ENCODE peak calls at places on chromosomes 4 and X, in seven cellular contexts. L is amniotic epithelial cell; M is aorta; D is astrocyte of the spinal cord; C is renal cortical epithelial cell; J is CD8-positive, alpha-beta memory T cell; G is endodermal cell. U is an unnamed sample.

GRCh38 chr4:55830741-55831140 is 11.2 kb downstream of the EXOC1L start:
- DNase-seq in L (peak; percentile 12), M (no peak), D (no peak), C (no peak), J (no peak), G (no peak), U (no peak)

GRCh38 chr4:140363558-140363957 is 9.9 kb upstream of the SCOC start:
- DNase-seq in L (no peak), M (no peak), D (no peak), C (no peak), J (no peak), G (no peak), U (no peak)

GRCh38 chrX:70166601-70167590 is 10.4 kb upstream of the DGAT2L6 start:
- DNase-seq in L (peak; percentile 81), M (no peak), D (peak; percentile 84), C (peak; percentile 45), J (no peak), G (no peak), U (no peak)

GRCh38 chr4:119106036-119107000 is 29.3 kb upstream of the MYOZ2 start:
- DNase-seq in L (no peak), M (no peak), D (no peak), C (peak; percentile 76), J (no peak), G (no peak), U (no peak)

GRCh38 chr4:121988950-121989349 is 37.1 kb upstream of the TRPC3 start:
- DNase-seq in L (no peak), M (no peak), D (no peak), C (no peak), J (no peak), G (no peak), U (no peak)

GRCh38 chr4:81427605-81427922 is 44.1 kb downstream of the RASGEF1B start:
- DNase-seq in L (no peak), M (no peak), D (no peak), C (no peak), J (no peak), G (peak; percentile 62), U (no peak)

GRCh38 chr4:1451106-1451751 is 45.0 kb upstream of the NKX1-1 start:
- DNase-seq in L (no peak), M (no peak), D (no peak), C (no peak), J (no peak), G (no peak), U (no peak)

GRCh38 chr4:86685401-86685800 is 91.3 kb downstream of the PTPN13 start:
- DNase-seq in L (peak; percentile 64), M (no peak), D (no peak), C (peak; percentile 51), J (no peak), G (no peak), U (no peak)

GRCh38 chr4:154959756-154960155 is 178.7 kb downstream of the RBM46 start:
- DNase-seq in L (no peak), M (no peak), D (no peak), C (no peak), J (no peak), G (no peak), U (no peak)

GRCh38 chr4:139509727-139510410 is 46.1 kb downstream of the SETD7 start:
- DNase-seq in L (peak; percentile 26), M (no peak), D (no peak), C (peak; percentile 33), J (no peak), G (peak; percentile 80), U (no peak)

GRCh38 chr4:187071896-187072295 is 348.2 kb upstream of the FAT1 start:
- DNase-seq in L (no peak), M (no peak), D (no peak), C (no peak), J (no peak), G (no peak), U (no peak)

GRCh38 chrX:30822068-30822671 is 66.9 kb downstream of the TAB3 start:
- DNase-seq in L (peak; percentile 15), M (no peak), D (no peak), C (peak; percentile 3), J (no peak), G (no peak), U (no peak)

GRCh38 chr4:100469555-100469954 is 48.3 kb downstream of the EMCN start:
- DNase-seq in L (no peak), M (no peak), D (no peak), C (no peak), J (no peak), G (no peak), U (no peak)

GRCh38 chr4:60452259-60452658 is 747.9 kb upstream of the ADGRL3 start:
- DNase-seq in L (no peak), M (no peak), D (no peak), C (no peak), J (no peak), G (no peak), U (no peak)

GRCh38 chr4:153464068-153464467 is 2.1 kb upstream of the TMEM131L start:
- DNase-seq in L (peak; percentile 94), M (no peak), D (peak; percentile 7), C (peak; percentile 85), J (no peak), G (no peak), U (no peak)

GRCh38 chr4:140157341-140157740 is 3.4 kb upstream of the MAML3 start:
- DNase-seq in L (no peak), M (no peak), D (no peak), C (no peak), J (no peak), G (no peak), U (no peak)

GRCh38 chr4:165204462-165204830 is 2.9 kb upstream of the KLHL2 start:
- DNase-seq in L (no peak), M (no peak), D (peak; percentile 55), C (peak; percentile 66), J (no peak), G (no peak), U (no peak)

GRCh38 chr4:7838136-7838782 is 101.4 kb downstream of the AFAP1 start:
- DNase-seq in L (no peak), M (no peak), D (no peak), C (no peak), J (no peak), G (no peak), U (no peak)

GRCh38 chr4:75512336-75513211 is 1.6 kb downstream of the RCHY1 start:
- DNase-seq in L (peak; percentile 85), M (no peak), D (peak; percentile 42), C (peak; percentile 60), J (no peak), G (peak; percentile 44), U (no peak)

GRCh38 chr4:188783160-188783559 is 643.9 kb downstream of the TRIML1 start:
- DNase-seq in L (peak; percentile 1), M (no peak), D (no peak), C (no peak), J (no peak), G (no peak), U (no peak)

GRCh38 chrX:99777912-99778311 is 632.2 kb downstream of the PCDH19 start:
- DNase-seq in L (no peak), M (peak; percentile 30), D (no peak), C (no peak), J (no peak), G (peak; percentile 49), U (no peak)

GRCh38 chrX:2351999-2352995 is 148.5 kb downstream of the DHRSX start:
- DNase-seq in L (peak; percentile 99), M (no peak), D (peak; percentile 96), C (peak; percentile 74), J (no peak), G (peak; percentile 55), U (no peak)

GRCh38 chr4:87946766-87947165 is 28.7 kb upstream of the SPP1 start:
- DNase-seq in L (no peak), M (no peak), D (no peak), C (no peak), J (no peak), G (no peak), U (no peak)

GRCh38 chr4:12692815-12693214 is 791.3 kb downstream of the RAB28 start:
- DNase-seq in L (no peak), M (no peak), D (no peak), C (no peak), J (no peak), G (no peak), U (no peak)

GRCh38 chr4:110900206-110900769 is 277.4 kb upstream of the PITX2 start:
- DNase-seq in L (peak; percentile 30), M (no peak), D (peak; percentile 13), C (peak; percentile 19), J (no peak), G (no peak), U (no peak)

GRCh38 chr4:150173854-150174398 is 95.7 kb downstream of the DCLK2 start:
- DNase-seq in L (no peak), M (no peak), D (peak; percentile 45), C (no peak), J (no peak), G (no peak), U (no peak)

GRCh38 chr4:3406431-3406830 is 35.3 kb upstream of the HGFAC start:
- DNase-seq in L (no peak), M (peak; percentile 54), D (no peak), C (no peak), J (no peak), G (no peak), U (no peak)

GRCh38 chrX:119579414-119579813 is 5.1 kb downstream of the UBE2A start:
- DNase-seq in L (no peak), M (no peak), D (no peak), C (no peak), J (no peak), G (no peak), U (no peak)

GRCh38 chrX:132837126-132837525 is 121.3 kb downstream of the HS6ST2 start:
- DNase-seq in L (peak; percentile 84), M (no peak), D (peak; percentile 74), C (peak; percentile 85), J (no peak), G (no peak), U (no peak)

GRCh38 chr4:109473824-109474223 is 40.2 kb downstream of the SEC24B start:
- DNase-seq in L (no peak), M (no peak), D (no peak), C (no peak), J (no peak), G (no peak), U (no peak)

GRCh38 chr4:174437324-174437723 is 85.0 kb downstream of the HPGD start:
- DNase-seq in L (peak; percentile 60), M (no peak), D (peak; percentile 87), C (peak; percentile 100), J (no peak), G (no peak), U (no peak)

GRCh38 chrX:96445531-96446065 is 239.0 kb upstream of the DIAPH2 start:
- DNase-seq in L (no peak), M (no peak), D (no peak), C (no peak), J (no peak), G (no peak), U (no peak)

GRCh38 chr4:134634301-134634700 is 432.7 kb upstream of the PABPC4L start:
- DNase-seq in L (no peak), M (peak; percentile 64), D (no peak), C (no peak), J (no peak), G (no peak), U (no peak)

GRCh38 chr4:187084696-187085095 is 361.0 kb upstream of the FAT1 start:
- DNase-seq in L (no peak), M (no peak), D (no peak), C (peak; percentile 51), J (no peak), G (no peak), U (no peak)

GRCh38 chr4:138007572-138007971 is 234.6 kb downstream of the SLC7A11 start:
- DNase-seq in L (peak; percentile 18), M (no peak), D (peak; percentile 5), C (peak; percentile 44), J (no peak), G (no peak), U (no peak)

GRCh38 chr4:85842540-85842939 is 367.6 kb downstream of the ARHGAP24 start:
- DNase-seq in L (no peak), M (no peak), D (peak; percentile 63), C (peak; percentile 65), J (no peak), G (no peak), U (no peak)

GRCh38 chr4:19971829-19972228 is 279.9 kb upstream of the SLIT2 start:
- DNase-seq in L (peak; percentile 57), M (no peak), D (peak; percentile 26), C (peak; percentile 87), J (no peak), G (no peak), U (no peak)